ENCODE peak calls at places on chromosomes 16 and 17, in seven cellular contexts. One of them, this sample, is unnamed. For H3K4me1, the result is how much of the 10 kb centered on the place peaks cover.

GRCh38 chr16:65658339-65659275 is 536.7 kb upstream of the CDH11 start:
- DNase-seq in psoas muscle: peak
- DNase-seq in heart right ventricle: no peak
- DNase-seq in pancreas: no peak
- DNase-seq in effector memory CD4-positive, alpha-beta T cell: no peak
- DNase-seq in right atrium auricular region: no peak
- DNase-seq in uterus: peak
- DNase-seq in this sample: no peak

GRCh38 chr16:55832788-55833583 is at the start of gene CES1:
- DNase-seq in psoas muscle: peak
- DNase-seq in heart right ventricle: peak
- DNase-seq in pancreas: peak
- DNase-seq in effector memory CD4-positive, alpha-beta T cell: no peak
- DNase-seq in right atrium auricular region: peak
- DNase-seq in uterus: no peak
- DNase-seq in this sample: peak

GRCh38 chr16:66569827-66570405 is 3.7 kb downstream of the CMTM1 start:
- DNase-seq in psoas muscle: no peak
- DNase-seq in heart right ventricle: no peak
- DNase-seq in pancreas: no peak
- DNase-seq in effector memory CD4-positive, alpha-beta T cell: no peak
- DNase-seq in right atrium auricular region: no peak
- DNase-seq in uterus: no peak
- DNase-seq in this sample: no peak

GRCh38 chr17:65261152-65261551 is 124.0 kb downstream of the RGS9 start:
- DNase-seq in psoas muscle: no peak
- DNase-seq in heart right ventricle: no peak
- DNase-seq in pancreas: no peak
- DNase-seq in effector memory CD4-positive, alpha-beta T cell: no peak
- DNase-seq in right atrium auricular region: no peak
- DNase-seq in uterus: no peak
- DNase-seq in this sample: no peak

GRCh38 chr16:57802635-57803412 is 533 bp upstream of the KIFC3 start:
- DNase-seq in psoas muscle: no peak
- DNase-seq in heart right ventricle: no peak
- DNase-seq in pancreas: no peak
- DNase-seq in effector memory CD4-positive, alpha-beta T cell: no peak
- DNase-seq in right atrium auricular region: no peak
- DNase-seq in uterus: no peak
- DNase-seq in this sample: peak

GRCh38 chr17:21394265-21394664 is 18.1 kb downstream of the KCNJ12 start:
- DNase-seq in psoas muscle: no peak
- DNase-seq in heart right ventricle: no peak
- DNase-seq in pancreas: no peak
- DNase-seq in effector memory CD4-positive, alpha-beta T cell: no peak
- DNase-seq in right atrium auricular region: no peak
- DNase-seq in uterus: no peak
- DNase-seq in this sample: no peak

GRCh38 chr16:69443809-69444611 is 19.6 kb downstream of the CYB5B start:
- DNase-seq in psoas muscle: no peak
- DNase-seq in heart right ventricle: no peak
- DNase-seq in pancreas: no peak
- DNase-seq in effector memory CD4-positive, alpha-beta T cell: no peak
- DNase-seq in right atrium auricular region: no peak
- DNase-seq in uterus: peak
- DNase-seq in this sample: peak

GRCh38 chr16:11510178-11510973 is 76.3 kb downstream of the LITAF start:
- DNase-seq in psoas muscle: no peak
- DNase-seq in heart right ventricle: no peak
- DNase-seq in pancreas: no peak
- DNase-seq in effector memory CD4-positive, alpha-beta T cell: no peak
- DNase-seq in right atrium auricular region: no peak
- DNase-seq in uterus: no peak
- DNase-seq in this sample: no peak

GRCh38 chr16:5022521-5022920 is 11.2 kb downstream of the NAGPA start:
- DNase-seq in psoas muscle: no peak
- DNase-seq in heart right ventricle: no peak
- DNase-seq in pancreas: no peak
- DNase-seq in effector memory CD4-positive, alpha-beta T cell: no peak
- DNase-seq in right atrium auricular region: no peak
- DNase-seq in uterus: no peak
- DNase-seq in this sample: no peak

GRCh38 chr17:15882058-15882720 is 62.7 kb upstream of the ADORA2B start:
- DNase-seq in psoas muscle: no peak
- DNase-seq in heart right ventricle: no peak
- DNase-seq in pancreas: no peak
- DNase-seq in effector memory CD4-positive, alpha-beta T cell: no peak
- DNase-seq in right atrium auricular region: no peak
- DNase-seq in uterus: no peak
- DNase-seq in this sample: no peak

GRCh38 chr17:17576772-17577234 is 14.7 kb downstream of the PEMT start:
- DNase-seq in psoas muscle: no peak
- DNase-seq in heart right ventricle: no peak
- DNase-seq in pancreas: no peak
- DNase-seq in effector memory CD4-positive, alpha-beta T cell: no peak
- DNase-seq in right atrium auricular region: no peak
- DNase-seq in uterus: peak
- DNase-seq in this sample: peak

GRCh38 chr17:9386401-9386800 is 189.2 kb downstream of the STX8 start:
- DNase-seq in psoas muscle: no peak
- DNase-seq in heart right ventricle: no peak
- DNase-seq in pancreas: no peak
- DNase-seq in effector memory CD4-positive, alpha-beta T cell: no peak
- DNase-seq in right atrium auricular region: no peak
- DNase-seq in uterus: no peak
- DNase-seq in this sample: no peak

GRCh38 chr17:79365361-79365760 is 245.5 kb downstream of the RBFOX3 start:
- DNase-seq in psoas muscle: no peak
- DNase-seq in heart right ventricle: no peak
- DNase-seq in pancreas: no peak
- DNase-seq in effector memory CD4-positive, alpha-beta T cell: no peak
- DNase-seq in right atrium auricular region: no peak
- DNase-seq in uterus: no peak
- DNase-seq in this sample: no peak

GRCh38 chr17:68452724-68453290 is 4.5 kb downstream of the WIPI1 start:
- DNase-seq in psoas muscle: no peak
- DNase-seq in heart right ventricle: no peak
- DNase-seq in pancreas: no peak
- DNase-seq in effector memory CD4-positive, alpha-beta T cell: no peak
- DNase-seq in right atrium auricular region: no peak
- DNase-seq in uterus: no peak
- DNase-seq in this sample: no peak

GRCh38 chr17:61412860-61413653 is 13.4 kb downstream of the TBX2 start:
- DNase-seq in psoas muscle: no peak
- DNase-seq in heart right ventricle: peak
- DNase-seq in pancreas: no peak
- DNase-seq in effector memory CD4-positive, alpha-beta T cell: no peak
- DNase-seq in right atrium auricular region: peak
- DNase-seq in uterus: no peak
- DNase-seq in this sample: no peak

DNA sequence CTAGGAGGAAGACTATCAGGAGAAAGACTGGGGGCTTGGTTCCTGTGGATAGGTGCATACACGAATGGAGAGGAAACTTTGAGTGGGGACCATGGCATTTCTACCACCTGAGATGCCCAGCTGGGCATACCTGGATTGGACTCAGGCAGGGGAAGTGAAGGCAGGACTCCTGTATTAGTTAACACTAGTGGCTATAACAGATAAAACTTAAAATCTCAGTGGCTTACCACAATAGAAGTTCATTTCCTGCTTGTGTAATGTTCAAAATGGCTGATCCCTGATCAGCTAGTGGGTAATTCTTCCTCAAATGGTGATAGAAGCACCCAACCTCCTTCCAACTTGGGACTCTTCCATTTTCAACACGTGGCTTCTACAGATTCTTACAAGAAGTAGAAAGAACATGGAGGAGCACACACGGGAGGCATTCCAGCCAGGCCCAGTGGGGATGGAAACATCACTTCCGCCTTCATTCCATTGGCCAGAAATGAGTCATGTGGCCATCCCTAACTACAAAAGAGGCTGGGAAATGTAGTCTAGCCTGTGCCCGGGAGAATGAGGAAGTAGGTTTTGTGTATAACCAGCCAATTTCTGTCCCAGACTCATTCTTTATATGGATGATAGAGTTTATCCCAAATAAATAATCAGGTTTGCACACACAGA is 112.1 kb downstream of the UTP18 start:
- DNase-seq in psoas muscle: no peak
- DNase-seq in heart right ventricle: peak
- DNase-seq in pancreas: peak
- DNase-seq in effector memory CD4-positive, alpha-beta T cell: no peak
- DNase-seq in right atrium auricular region: no peak
- DNase-seq in uterus: no peak
- DNase-seq in this sample: peak
- H3K4me3 ChIP-seq in psoas muscle: no peak
- H3K4me3 ChIP-seq in heart right ventricle: no peak
- H3K4me3 ChIP-seq in pancreas: no peak
- H3K4me3 ChIP-seq in effector memory CD4-positive, alpha-beta T cell: no peak
- H3K4me3 ChIP-seq in right atrium auricular region: no peak
- H3K4me3 ChIP-seq in uterus: no peak
- H3K4me3 ChIP-seq in this sample: no peak

DNA sequence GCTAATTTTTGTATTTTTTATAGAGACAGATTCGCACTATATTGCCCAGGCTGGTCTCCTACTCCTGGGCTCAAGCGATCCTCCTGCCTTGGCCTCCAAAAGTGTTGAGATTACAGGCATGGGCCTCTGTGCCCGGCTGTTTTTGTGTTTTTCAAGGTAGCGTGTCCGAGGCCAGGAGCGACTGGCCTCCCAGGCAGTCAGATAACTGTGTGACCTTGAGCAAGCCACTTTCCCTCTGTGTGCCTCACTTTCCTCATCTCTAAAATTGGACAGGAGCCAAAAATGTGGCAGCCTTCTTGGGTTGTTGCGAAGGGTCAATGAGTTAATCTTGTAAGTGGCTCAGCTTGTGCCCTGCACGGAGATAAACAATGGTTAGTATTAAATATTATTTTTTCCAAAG is 2.4 kb downstream of the ABCC1 start:
- DNase-seq in psoas muscle: no peak
- DNase-seq in heart right ventricle: no peak
- DNase-seq in pancreas: no peak
- DNase-seq in effector memory CD4-positive, alpha-beta T cell: no peak
- DNase-seq in right atrium auricular region: no peak
- DNase-seq in uterus: no peak
- DNase-seq in this sample: peak
- H3K27ac ChIP-seq in psoas muscle: peak
- H3K27ac ChIP-seq in heart right ventricle: no peak
- H3K27ac ChIP-seq in pancreas: no peak
- H3K27ac ChIP-seq in effector memory CD4-positive, alpha-beta T cell: peak
- H3K27ac ChIP-seq in right atrium auricular region: peak
- H3K27ac ChIP-seq in uterus: peak
- H3K27ac ChIP-seq in this sample: peak

DNA sequence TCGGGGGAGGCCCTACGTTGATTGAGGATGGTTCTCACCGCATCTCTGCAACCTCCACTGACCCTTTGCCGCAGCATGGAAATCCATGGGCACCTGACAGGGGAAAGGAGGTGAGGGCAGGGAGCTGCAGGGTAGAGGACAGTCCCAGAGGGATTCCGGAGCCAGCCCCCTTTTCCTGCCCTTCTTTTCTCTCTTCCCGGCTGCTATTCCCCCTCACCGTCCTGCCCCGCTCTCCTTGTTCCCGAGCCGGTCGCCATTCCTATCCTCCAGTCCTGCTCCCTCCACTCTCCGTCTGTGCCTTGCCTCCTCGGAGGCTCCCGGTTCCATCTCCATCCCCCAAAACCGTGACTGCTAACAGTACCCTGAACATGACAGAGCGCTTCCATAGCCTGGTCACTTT is 4.8 kb downstream of the SPATA32 start:
- DNase-seq in psoas muscle: no peak
- DNase-seq in heart right ventricle: no peak
- DNase-seq in pancreas: no peak
- DNase-seq in effector memory CD4-positive, alpha-beta T cell: no peak
- DNase-seq in right atrium auricular region: no peak
- DNase-seq in uterus: no peak
- DNase-seq in this sample: no peak
- H3K4me1 ChIP-seq in psoas muscle: under half
- H3K4me1 ChIP-seq in heart right ventricle: under half
- H3K4me1 ChIP-seq in pancreas: under half
- H3K4me1 ChIP-seq in effector memory CD4-positive, alpha-beta T cell: under half
- H3K4me1 ChIP-seq in right atrium auricular region: under half
- H3K4me1 ChIP-seq in uterus: under half
- H3K4me1 ChIP-seq in this sample: under half

DNA sequence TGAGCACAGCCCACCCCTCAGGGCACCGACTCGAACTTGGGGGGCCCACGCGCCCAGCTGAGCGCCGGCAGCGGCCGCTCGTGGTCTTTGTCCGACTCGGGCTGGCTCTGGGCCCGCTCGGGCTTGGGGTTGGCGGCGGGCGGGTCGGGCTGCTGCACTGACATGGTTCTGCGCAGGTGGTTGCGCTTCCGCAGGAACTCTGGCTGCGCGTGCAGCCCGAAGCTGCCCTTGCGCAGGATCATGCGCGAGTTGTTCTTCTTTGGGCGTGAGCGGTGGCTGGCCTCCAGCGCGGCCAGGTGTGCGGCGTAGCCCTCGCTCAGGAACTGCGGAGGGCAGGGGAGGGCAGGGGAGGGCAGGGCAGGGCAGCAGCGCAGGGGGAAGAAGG is 11.1 kb downstream of the PIMREG start:
- DNase-seq in psoas muscle: no peak
- DNase-seq in heart right ventricle: no peak
- DNase-seq in pancreas: no peak
- DNase-seq in effector memory CD4-positive, alpha-beta T cell: no peak
- DNase-seq in right atrium auricular region: no peak
- DNase-seq in uterus: no peak
- DNase-seq in this sample: no peak
- H3K4me3 ChIP-seq in psoas muscle: peak
- H3K4me3 ChIP-seq in heart right ventricle: peak
- H3K4me3 ChIP-seq in pancreas: no peak
- H3K4me3 ChIP-seq in effector memory CD4-positive, alpha-beta T cell: peak
- H3K4me3 ChIP-seq in right atrium auricular region: peak
- H3K4me3 ChIP-seq in uterus: no peak
- H3K4me3 ChIP-seq in this sample: peak

GRCh38 chr16:78269251-78269650 is 169.8 kb downstream of the WWOX start:
- DNase-seq in psoas muscle: no peak
- DNase-seq in heart right ventricle: no peak
- DNase-seq in pancreas: no peak
- DNase-seq in effector memory CD4-positive, alpha-beta T cell: no peak
- DNase-seq in right atrium auricular region: no peak
- DNase-seq in uterus: no peak
- DNase-seq in this sample: no peak

GRCh38 chr16:78259883-78260282 is 160.4 kb downstream of the WWOX start:
- DNase-seq in psoas muscle: no peak
- DNase-seq in heart right ventricle: no peak
- DNase-seq in pancreas: no peak
- DNase-seq in effector memory CD4-positive, alpha-beta T cell: no peak
- DNase-seq in right atrium auricular region: no peak
- DNase-seq in uterus: no peak
- DNase-seq in this sample: no peak

GRCh38 chr16:78258651-78259050 is 159.2 kb downstream of the WWOX start:
- DNase-seq in psoas muscle: no peak
- DNase-seq in heart right ventricle: no peak
- DNase-seq in pancreas: no peak
- DNase-seq in effector memory CD4-positive, alpha-beta T cell: no peak
- DNase-seq in right atrium auricular region: no peak
- DNase-seq in uterus: no peak
- DNase-seq in this sample: no peak

DNA sequence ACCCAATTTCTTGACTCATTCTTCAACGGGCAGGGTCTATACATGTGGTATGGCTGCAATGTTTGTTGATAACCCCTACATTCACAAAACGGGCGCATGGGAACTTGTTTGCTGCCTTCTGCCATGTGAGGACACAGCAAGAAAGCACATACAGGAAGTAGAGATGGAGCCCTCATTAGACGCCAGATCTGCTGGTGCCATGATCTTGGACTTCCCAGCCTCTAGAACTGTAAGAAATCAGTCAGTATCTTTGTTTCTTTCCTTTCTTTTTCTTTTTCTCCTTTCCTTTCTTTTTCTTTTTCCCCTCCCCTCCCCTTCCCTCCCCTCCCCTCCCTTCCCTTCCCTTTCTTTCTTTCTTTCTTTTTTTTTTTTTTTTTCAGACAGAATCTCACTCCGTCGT is 165.2 kb downstream of the WWOX start:
- DNase-seq in psoas muscle: no peak
- DNase-seq in heart right ventricle: no peak
- DNase-seq in pancreas: no peak
- DNase-seq in effector memory CD4-positive, alpha-beta T cell: no peak
- DNase-seq in right atrium auricular region: no peak
- DNase-seq in uterus: no peak
- DNase-seq in this sample: no peak
- H3K27ac ChIP-seq in psoas muscle: no peak
- H3K27ac ChIP-seq in heart right ventricle: no peak
- H3K27ac ChIP-seq in pancreas: no peak
- H3K27ac ChIP-seq in effector memory CD4-positive, alpha-beta T cell: no peak
- H3K27ac ChIP-seq in right atrium auricular region: no peak
- H3K27ac ChIP-seq in uterus: no peak
- H3K27ac ChIP-seq in this sample: no peak

This sample was measured in testis.